ENCODE peak calls at places on chromosome 15, in ten cellular contexts. J is B cell, O is RWPE1, D is brain microvascular endothelial cell, F is right atrium auricular region, X is type B pancreatic cell, I is heart left ventricle, R is tibial artery, P is BJ, G is endothelial cell. S is an unnamed sample.
A peak's percentile ranks its signal among the peaks of the same experiment; 100 is the strongest.

GRCh38 chr15:27353837-27354236 is 382.9 kb downstream of the GABRG3 start:
- DNase-seq in J (no peak), O (no peak), D (no peak), F (no peak), X (no peak), I (no peak), R (no peak), P (no peak), G (no peak), S (no peak)

GRCh38 chr15:33789141-33789540 is 179.2 kb upstream of the CHRM5 start:
- DNase-seq in J (no peak), O (no peak), D (peak; percentile 28), F (no peak), X (no peak), I (no peak), R (no peak), P (no peak), G (no peak), S (no peak)

GRCh38 chr15:84648539-84648938 is 5.5 kb downstream of the WDR73 start:
- DNase-seq in J (no peak), O (no peak), D (no peak), F (no peak), X (no peak), I (peak; percentile 80), R (no peak), P (no peak), G (no peak), S (no peak)

GRCh38 chr15:41832875-41833274 is 5.0 kb downstream of the JMJD7 start:
- DNase-seq in J (no peak), O (peak; percentile 98), D (no peak), F (no peak), X (no peak), I (no peak), R (no peak), P (no peak), G (no peak), S (no peak)

GRCh38 chr15:30924353-30924752 is 20.6 kb downstream of the FAN1 start:
- DNase-seq in J (no peak), O (no peak), D (peak; percentile 48), F (no peak), X (no peak), I (no peak), R (no peak), P (peak; percentile 66), G (no peak), S (no peak)

GRCh38 chr15:85351965-85352364 is 28.4 kb upstream of the AKAP13 start:
- DNase-seq in J (no peak), O (peak; percentile 47), D (no peak), F (no peak), X (no peak), I (no peak), R (no peak), P (no peak), G (no peak), S (no peak)

GRCh38 chr15:41695750-41696436 is 35.7 kb downstream of the MGA start:
- DNase-seq in J (peak; percentile 73), O (peak; percentile 14), D (peak; percentile 53), F (no peak), X (no peak), I (no peak), R (no peak), P (no peak), G (peak; percentile 5), S (no peak)

GRCh38 chr15:38696120-38696727 is 131.6 kb upstream of the RASGRP1 start:
- DNase-seq in J (no peak), O (no peak), D (peak; percentile 47), F (no peak), X (no peak), I (no peak), R (no peak), P (no peak), G (no peak), S (no peak)

GRCh38 chr15:67184208-67184925 is 70.1 kb downstream of the AAGAB start:
- DNase-seq in J (peak; percentile 11), O (no peak), D (no peak), F (peak; percentile 58), X (no peak), I (no peak), R (peak; percentile 61), P (no peak), G (no peak), S (peak; percentile 74)

GRCh38 chr15:88440021-88440420 is 27.2 kb downstream of the MRPL46 start:
- DNase-seq in J (no peak), O (peak; percentile 50), D (peak; percentile 73), F (no peak), X (no peak), I (no peak), R (no peak), P (no peak), G (no peak), S (peak; percentile 23)

GRCh38 chr15:48221261-48221660 is 15.2 kb downstream of the SLC12A1 start:
- DNase-seq in J (no peak), O (no peak), D (no peak), F (no peak), X (no peak), I (no peak), R (no peak), P (no peak), G (no peak), S (no peak)

GRCh38 chr15:99174989-99175388 is 70.1 kb downstream of the SYNM start:
- DNase-seq in J (no peak), O (no peak), D (no peak), F (no peak), X (no peak), I (no peak), R (no peak), P (no peak), G (no peak), S (no peak)

GRCh38 chr15:81573098-81573746 is 199.2 kb upstream of the TMC3 start:
- DNase-seq in J (no peak), O (no peak), D (no peak), F (no peak), X (no peak), I (no peak), R (no peak), P (no peak), G (no peak), S (no peak)

GRCh38 chr15:70046716-70047369 is 50.9 kb downstream of the TLE3 start:
- DNase-seq in J (no peak), O (no peak), D (no peak), F (no peak), X (no peak), I (no peak), R (peak; percentile 21), P (no peak), G (no peak), S (no peak)

GRCh38 chr15:61687124-61687523 is 373.1 kb downstream of the VPS13C start:
- DNase-seq in J (no peak), O (no peak), D (no peak), F (no peak), X (no peak), I (no peak), R (no peak), P (no peak), G (no peak), S (no peak)

GRCh38 chr15:32927124-32927523 is 209.3 kb downstream of the GREM1 start:
- DNase-seq in J (no peak), O (no peak), D (no peak), F (no peak), X (no peak), I (no peak), R (no peak), P (no peak), G (no peak), S (no peak)

GRCh38 chr15:82850731-82851130 is 41.3 kb downstream of the WHAMM start:
- DNase-seq in J (no peak), O (no peak), D (no peak), F (peak; percentile 52), X (peak; percentile 51), I (no peak), R (no peak), P (no peak), G (no peak), S (peak; percentile 65)

GRCh38 chr15:56763496-56763895 is 30.2 kb upstream of the ZNF280D start:
- DNase-seq in J (no peak), O (no peak), D (no peak), F (no peak), X (no peak), I (no peak), R (no peak), P (no peak), G (no peak), S (no peak)
- TF ChIP-seq CTCF in J (no peak), O (no peak), D (no peak), F (no peak), X (no peak), I (no peak), R (no peak), P (no peak), G (no peak), S (no peak)

DNA sequence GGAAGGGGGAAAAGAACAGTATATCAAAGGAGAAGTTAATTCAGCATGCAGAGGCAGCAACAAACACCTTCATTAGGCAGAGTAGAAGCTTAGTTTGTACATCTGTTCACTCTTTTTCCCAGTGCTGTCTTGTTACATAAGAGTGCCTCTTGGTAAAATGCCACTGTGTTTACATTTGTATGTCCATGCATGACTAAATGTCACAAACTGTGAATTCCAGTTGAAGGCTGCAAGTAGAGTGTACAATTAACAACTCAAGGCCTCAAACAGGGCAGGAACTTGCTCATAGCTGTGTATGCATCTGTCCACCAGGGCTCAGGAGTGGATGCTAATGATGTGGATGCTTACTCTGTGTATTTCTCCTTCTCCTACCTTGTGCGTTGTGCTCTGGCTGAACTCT is 214.2 kb upstream of the TPM1 start:
- DNase-seq in J (no peak), O (no peak), D (no peak), F (no peak), X (no peak), I (no peak), R (no peak), P (no peak), G (no peak), S (no peak)
- TF ChIP-seq CTCF in J (no peak), O (no peak), D (peak; percentile 25), F (no peak), X (peak; percentile 17), I (no peak), R (no peak), P (no peak), G (no peak), S (no peak)

DNA sequence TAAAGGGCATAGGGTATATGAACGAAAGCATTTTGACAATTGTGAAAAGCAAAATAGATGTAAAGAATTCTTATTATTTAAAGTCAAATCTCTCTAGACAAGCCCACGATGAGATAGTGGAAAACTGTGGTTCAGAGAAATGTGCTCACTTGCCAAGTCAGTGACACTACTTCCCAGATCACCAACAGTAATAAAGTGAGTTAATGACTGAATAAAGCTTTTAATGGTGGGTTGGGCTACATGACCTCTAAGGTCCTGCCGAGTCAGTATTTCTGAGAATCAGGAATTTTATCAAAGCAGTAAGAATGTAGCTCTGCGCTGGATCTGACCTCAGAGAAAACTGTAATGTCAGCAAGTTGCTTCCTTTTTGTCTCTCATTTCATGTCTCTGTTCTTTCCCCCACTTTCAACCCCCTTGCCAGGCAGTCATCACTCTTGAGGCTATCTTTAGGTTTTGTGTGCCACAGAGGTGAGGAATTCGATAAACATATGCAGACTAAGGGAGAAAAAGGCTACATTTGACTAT is 23.2 kb upstream of the NEO1 start:
- DNase-seq in J (no peak), O (no peak), D (no peak), F (no peak), X (no peak), I (no peak), R (no peak), P (no peak), G (no peak), S (no peak)
- TF ChIP-seq CTCF in J (no peak), O (no peak), D (no peak), F (no peak), X (no peak), I (no peak), R (no peak), P (no peak), G (no peak), S (no peak)

GRCh38 chr15:95972136-95972553 is 358.4 kb upstream of the NR2F2 start:
- DNase-seq in J (no peak), O (no peak), D (peak; percentile 82), F (no peak), X (no peak), I (peak; percentile 56), R (no peak), P (peak; percentile 36), G (no peak), S (no peak)
- TF ChIP-seq CTCF in J (no peak), O (no peak), D (no peak), F (no peak), X (no peak), I (no peak), R (no peak), P (no peak), G (no peak), S (no peak)